ENCODE peak calls at places on chromosomes 12 and 14, in six cellular contexts. V is Karpas-422, I is uterus, S is IMR-90, G is substantia nigra, J is A549. A is an unnamed sample.

GRCh38 chr12:2795291-2796186 is 769 bp downstream of the FKBP4 start:
- DNase-seq in V (peak; percentile 88), I (peak; percentile 76), S (peak; percentile 41), G (peak; percentile 75), J (peak; percentile 84), A (peak; percentile 65)

GRCh38 chr12:14257303-14257733 is 108.2 kb upstream of the ATF7IP start:
- DNase-seq in V (no peak), I (no peak), S (no peak), G (no peak), J (no peak), A (no peak)

GRCh38 chr12:66500094-66500493 is 178.8 kb downstream of the GRIP1 start:
- DNase-seq in V (no peak), I (no peak), S (no peak), G (no peak), J (no peak), A (no peak)

GRCh38 chr12:4059891-4060290 is 186.7 kb upstream of the PARP11 start:
- DNase-seq in V (no peak), I (no peak), S (no peak), G (no peak), J (no peak), A (no peak)

GRCh38 chr12:90826031-90826430 is 128.9 kb downstream of the CCER1 start:
- DNase-seq in V (no peak), I (no peak), S (no peak), G (no peak), J (no peak), A (no peak)

GRCh38 chr12:25970082-25970481 is 11.6 kb downstream of the RASSF8 start:
- DNase-seq in V (no peak), I (no peak), S (no peak), G (no peak), J (no peak), A (no peak)

GRCh38 chr12:88775742-88776151 is 195.5 kb upstream of the KITLG start:
- DNase-seq in V (no peak), I (no peak), S (no peak), G (no peak), J (no peak), A (no peak)

GRCh38 chr12:212799-213526 is 994 bp downstream of the SLC6A12 start:
- DNase-seq in V (no peak), I (no peak), S (peak; percentile 6), G (no peak), J (no peak), A (no peak)

GRCh38 chr12:37547611-37548010 is 769.0 kb upstream of the ALG10B start:
- DNase-seq in V (no peak), I (no peak), S (no peak), G (no peak), J (no peak), A (no peak)

GRCh38 chr12:21369141-21369980 is 3.3 kb upstream of the IAPP start:
- DNase-seq in V (no peak), I (no peak), S (no peak), G (no peak), J (no peak), A (no peak)

GRCh38 chr14:97106166-97106565 is 309.0 kb downstream of the VRK1 start:
- DNase-seq in V (no peak), I (no peak), S (no peak), G (no peak), J (no peak), A (no peak)

GRCh38 chr14:32932921-32933622 is 5.6 kb upstream of the NPAS3 start:
- DNase-seq in V (no peak), I (no peak), S (no peak), G (peak; percentile 70), J (no peak), A (no peak)

GRCh38 chr12:6104027-6104426 is 20.4 kb downstream of the VWF start:
- DNase-seq in V (no peak), I (no peak), S (no peak), G (no peak), J (no peak), A (no peak)

GRCh38 chr12:67019070-67019469 is 250.1 kb upstream of the CAND1 start:
- DNase-seq in V (no peak), I (no peak), S (no peak), G (no peak), J (no peak), A (no peak)

GRCh38 chr14:70269582-70269981 is 80.8 kb upstream of the SLC8A3 start:
- DNase-seq in V (no peak), I (no peak), S (no peak), G (no peak), J (no peak), A (no peak)

GRCh38 chr12:58081488-58081887 is 140.1 kb downstream of the ATP23 start:
- DNase-seq in V (no peak), I (no peak), S (no peak), G (no peak), J (no peak), A (no peak)

GRCh38 chr12:94134226-94134795 is 14.1 kb upstream of the PLXNC1 start:
- DNase-seq in V (peak; percentile 86), I (peak; percentile 25), S (peak; percentile 62), G (no peak), J (peak; percentile 71), A (no peak)

GRCh38 chr12:63916561-63917476 is 72.3 kb downstream of the SRGAP1 start:
- DNase-seq in V (no peak), I (no peak), S (peak; percentile 64), G (no peak), J (no peak), A (no peak)

GRCh38 chr14:67446371-67447032 is 34.5 kb upstream of the PLEK2 start:
- DNase-seq in V (no peak), I (no peak), S (no peak), G (no peak), J (no peak), A (no peak)

GRCh38 chr12:118060301-118061010 is 523 bp downstream of the WSB2 start:
- DNase-seq in V (no peak), I (peak; percentile 51), S (no peak), G (peak; percentile 66), J (peak; percentile 46), A (no peak)

GRCh38 chr14:96224480-96225096 is 19.9 kb downstream of the BDKRB2 start:
- DNase-seq in V (no peak), I (no peak), S (no peak), G (no peak), J (no peak), A (no peak)

GRCh38 chr14:101506211-101506920 is 54.9 kb upstream of the DIO3 start:
- DNase-seq in V (no peak), I (peak; percentile 12), S (no peak), G (no peak), J (no peak), A (no peak)

GRCh38 chr14:63362305-63362914 is 43.7 kb upstream of the GPHB5 start:
- DNase-seq in V (no peak), I (no peak), S (no peak), G (no peak), J (no peak), A (no peak)

GRCh38 chr14:103519043-103519836 is 3.4 kb downstream of the CKB start:
- DNase-seq in V (peak; percentile 62), I (peak; percentile 40), S (no peak), G (no peak), J (no peak), A (no peak)

GRCh38 chr14:103519837-103520212 is 2.8 kb downstream of the CKB start:
- DNase-seq in V (no peak), I (peak; percentile 45), S (no peak), G (no peak), J (no peak), A (no peak)

GRCh38 chr14:103517172-103517566 is 5.5 kb downstream of the CKB start:
- DNase-seq in V (no peak), I (no peak), S (no peak), G (no peak), J (no peak), A (no peak)

GRCh38 chr14:103517626-103518415 is 4.8 kb downstream of the CKB start:
- DNase-seq in V (no peak), I (peak; percentile 53), S (no peak), G (peak; percentile 47), J (no peak), A (no peak)

GRCh38 chr14:103518416-103519042 is 4.1 kb downstream of the CKB start:
- DNase-seq in V (peak; percentile 84), I (peak; percentile 76), S (peak; percentile 29), G (peak; percentile 47), J (peak; percentile 93), A (no peak)
- H3K27ac ChIP-seq in V (peak overlapping the region; percentile 62), I (peak overlapping the region; percentile 84), S (no peak overlapping the region), G (peak overlapping the region; percentile 73), J (peak overlapping the region; percentile 48), A (peak overlapping the region; percentile 91)

DNA sequence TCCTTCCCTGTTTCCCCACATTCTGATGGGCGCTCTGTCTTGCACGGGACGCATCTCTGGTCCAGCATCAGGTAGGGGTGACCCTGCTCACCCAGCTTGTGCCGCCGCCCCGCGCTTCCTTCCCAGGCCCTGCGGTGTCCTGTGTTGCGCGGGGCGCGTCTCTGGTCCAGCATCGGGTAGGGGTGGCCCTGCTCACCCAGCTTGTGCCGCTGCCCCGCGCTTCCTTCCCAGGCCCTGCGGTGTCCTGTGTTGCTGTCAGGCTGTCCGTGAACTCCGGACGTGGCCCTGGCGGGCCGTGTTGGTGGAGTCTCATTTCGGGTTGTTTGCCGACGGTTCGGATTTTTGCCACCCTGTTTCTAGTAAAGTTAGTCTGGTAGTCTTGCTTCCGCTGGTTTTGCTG is 6.8 kb downstream of the FBRSL1 start:
- DNase-seq in V (no peak), I (no peak), S (no peak), G (no peak), J (no peak), A (no peak)
- H3K27ac ChIP-seq in V (no peak overlapping the region), I (no peak overlapping the region), S (no peak overlapping the region), G (no peak overlapping the region), J (no peak overlapping the region), A (no peak overlapping the region)

GRCh38 chr12:48351022-48351708 is 446 bp upstream of the ZNF641 start:
- DNase-seq in V (no peak), I (peak; percentile 86), S (peak; percentile 59), G (no peak), J (peak; percentile 28), A (peak; percentile 90)

GRCh38 chr12:48352157-48352775 is 1.5 kb upstream of the ZNF641 start:
- DNase-seq in V (no peak), I (no peak), S (no peak), G (no peak), J (no peak), A (no peak)

GRCh38 chr12:48350249-48351021 is at the start of gene ZNF641:
- DNase-seq in V (peak; percentile 88), I (peak; percentile 66), S (peak; percentile 48), G (peak; percentile 86), J (peak; percentile 25), A (peak; percentile 68)

GRCh38 chr12:48349471-48349870 is 1.2 kb downstream of the ZNF641 start:
- DNase-seq in V (no peak), I (peak; percentile 20), S (no peak), G (no peak), J (no peak), A (no peak)
- H3K27ac ChIP-seq in V (peak overlapping the region; percentile 47), I (peak overlapping the region; percentile 96), S (no peak overlapping the region), G (peak overlapping the region; percentile 90), J (no peak overlapping the region), A (peak overlapping the region; percentile 96)

DNA sequence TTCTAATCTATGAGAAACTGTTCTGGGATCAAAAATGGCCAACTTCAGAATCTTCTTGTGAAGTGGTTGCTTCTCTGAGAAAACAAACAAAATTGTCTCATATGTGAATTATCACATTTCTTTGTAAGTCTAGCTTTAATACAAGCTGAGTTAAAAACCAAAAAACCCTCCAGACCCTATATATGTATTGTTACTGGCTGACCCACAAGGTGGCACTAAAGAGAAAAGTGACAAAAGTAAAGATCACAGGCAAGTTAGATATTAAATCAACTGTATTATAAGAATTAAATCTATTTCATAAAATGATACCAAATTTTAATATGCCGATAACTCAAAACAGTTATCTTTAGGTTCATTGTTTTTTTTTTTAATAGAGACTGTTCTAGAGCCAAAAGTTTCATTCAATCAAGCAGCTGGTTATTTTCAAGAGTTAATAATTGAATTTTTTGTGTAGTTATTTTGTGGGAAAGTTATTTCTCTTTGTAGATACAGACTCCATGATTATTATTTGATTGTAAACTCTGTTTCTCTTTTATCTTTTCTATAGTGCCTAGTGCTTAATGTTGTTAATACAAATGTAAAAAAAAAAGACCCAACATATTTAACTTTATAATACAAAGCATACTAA is 7.5 kb upstream of the TRHDE start:
- DNase-seq in V (peak; percentile 58), I (no peak), S (peak; percentile 48), G (no peak), J (no peak), A (no peak)
- H3K27ac ChIP-seq in V (no peak overlapping the region), I (no peak overlapping the region), S (no peak overlapping the region), G (no peak overlapping the region), J (no peak overlapping the region), A (no peak overlapping the region)

A was measured in caudate nucleus.